ENCODE peak calls at places on chromosome 15, in seven cellular contexts. C is SW480; V is BJ; L is GM12864; T is stimulated activated CD4-positive, alpha-beta T cell treated with anti-CD3 and anti-CD28 coated beads, Interleukin-4, amount 100 ng/mL, for 48 hours; U is fibroblast of lung; P is adrenal gland. D is an unnamed sample.

GRCh38 chr15:40093224-40093842 is 15.3 kb downstream of the BMF start:
- DNase-seq in C (no peak), V (no peak), L (no peak), T (no peak), U (peak; percentile 36), P (peak; percentile 63), D (no peak)

GRCh38 chr15:65611888-65612615 is 1.1 kb upstream of the INTS14 start:
- DNase-seq in C (no peak), V (no peak), L (no peak), T (no peak), U (no peak), P (no peak), D (no peak)

GRCh38 chr15:90552162-90552928 is 22.6 kb downstream of the CRTC3 start:
- DNase-seq in C (no peak), V (peak; percentile 90), L (no peak), T (no peak), U (peak; percentile 80), P (no peak), D (no peak)

GRCh38 chr15:99507732-99508571 is 57.8 kb upstream of the MEF2A start:
- DNase-seq in C (no peak), V (no peak), L (peak; percentile 75), T (no peak), U (peak; percentile 86), P (peak; percentile 74), D (no peak)

GRCh38 chr15:71151061-71151460 is 35.8 kb downstream of the THSD4 start:
- DNase-seq in C (no peak), V (peak; percentile 22), L (no peak), T (no peak), U (no peak), P (no peak), D (no peak)

GRCh38 chr15:92901053-92901761 is 1.1 kb downstream of the CHD2 start:
- DNase-seq in C (peak; percentile 46), V (no peak), L (no peak), T (no peak), U (peak; percentile 49), P (no peak), D (no peak)

GRCh38 chr15:58752716-58753115 is 3.2 kb upstream of the ADAM10 start:
- DNase-seq in C (no peak), V (no peak), L (no peak), T (no peak), U (no peak), P (no peak), D (no peak)

GRCh38 chr15:98799461-98799971 is 151.2 kb downstream of the IGF1R start:
- DNase-seq in C (peak; percentile 58), V (no peak), L (no peak), T (no peak), U (no peak), P (no peak), D (no peak)

GRCh38 chr15:37072181-37072580 is 28.2 kb downstream of the MEIS2 start:
- DNase-seq in C (no peak), V (no peak), L (no peak), T (no peak), U (peak; percentile 20), P (no peak), D (no peak)

GRCh38 chr15:66955871-66956585 is 109.4 kb upstream of the SMAD3 start:
- DNase-seq in C (peak; percentile 58), V (no peak), L (no peak), T (no peak), U (no peak), P (peak; percentile 2), D (no peak)

GRCh38 chr15:78695849-78696248 is 54.8 kb upstream of the CHRNB4 start:
- DNase-seq in C (no peak), V (no peak), L (no peak), T (no peak), U (no peak), P (peak; percentile 78), D (no peak)

GRCh38 chr15:65910341-65910740 is 41.0 kb downstream of the RAB11A start:
- DNase-seq in C (no peak), V (no peak), L (no peak), T (no peak), U (no peak), P (peak; percentile 46), D (no peak)

GRCh38 chr15:99029358-99029871 is 21.8 kb upstream of the PGPEP1L start:
- DNase-seq in C (peak; percentile 25), V (no peak), L (no peak), T (no peak), U (no peak), P (no peak), D (no peak)

GRCh38 chr15:52392008-52392687 is 96.5 kb upstream of the MYO5C start:
- DNase-seq in C (no peak), V (peak; percentile 30), L (no peak), T (no peak), U (no peak), P (no peak), D (no peak)

GRCh38 chr15:80970018-80970657 is 19.5 kb downstream of the MESD start:
- DNase-seq in C (peak; percentile 61), V (no peak), L (no peak), T (peak; percentile 51), U (peak; percentile 70), P (peak; percentile 81), D (no peak)

GRCh38 chr15:20106026-20106425 is 435.6 kb downstream of the GOLGA6L6 start:
- DNase-seq in C (peak; percentile 0), V (no peak), L (no peak), T (no peak), U (no peak), P (peak; percentile 50), D (no peak)

GRCh38 chr15:45225506-45226273 is 26.3 kb upstream of the SLC28A2 start:
- DNase-seq in C (no peak), V (no peak), L (no peak), T (no peak), U (no peak), P (no peak), D (no peak)

GRCh38 chr15:73927476-73928240 is 1.4 kb downstream of the LOXL1 start:
- DNase-seq in C (peak; percentile 68), V (no peak), L (no peak), T (peak; percentile 68), U (peak; percentile 48), P (no peak), D (no peak)

GRCh38 chr15:29226431-29227216 is 43.0 kb downstream of the NSMCE3 start:
- DNase-seq in C (no peak), V (no peak), L (no peak), T (no peak), U (no peak), P (peak; percentile 83), D (no peak)

GRCh38 chr15:41564286-41564959 is 5.4 kb downstream of the TYRO3 start:
- DNase-seq in C (no peak), V (no peak), L (no peak), T (no peak), U (peak; percentile 25), P (peak; percentile 65), D (no peak)

GRCh38 chr15:55741592-55742497 is 1.1 kb downstream of the PRTG start:
- DNase-seq in C (no peak), V (no peak), L (no peak), T (no peak), U (no peak), P (peak; percentile 53), D (no peak)

GRCh38 chr15:41254560-41254959 is 23.5 kb downstream of the CHP1 start:
- DNase-seq in C (no peak), V (no peak), L (no peak), T (no peak), U (no peak), P (no peak), D (no peak)

GRCh38 chr15:62431806-62432205 is 266.7 kb upstream of the C2CD4B start:
- DNase-seq in C (no peak), V (no peak), L (no peak), T (no peak), U (no peak), P (no peak), D (no peak)

GRCh38 chr15:34609658-34610057 is 26.2 kb upstream of the GOLGA8B start:
- DNase-seq in C (no peak), V (no peak), L (peak; percentile 18), T (no peak), U (no peak), P (no peak), D (peak; percentile 15)

GRCh38 chr15:61623746-61624145 is 394.6 kb upstream of the RORA start:
- DNase-seq in C (no peak), V (no peak), L (no peak), T (no peak), U (no peak), P (no peak), D (no peak)

GRCh38 chr15:76286231-76286879 is 24.9 kb downstream of the ETFA start:
- DNase-seq in C (peak; percentile 7), V (no peak), L (peak; percentile 27), T (no peak), U (peak; percentile 20), P (no peak), D (peak; percentile 28)

GRCh38 chr15:101458908-101459578 is 30.5 kb downstream of the PCSK6 start:
- DNase-seq in C (no peak), V (no peak), L (no peak), T (no peak), U (no peak), P (no peak), D (no peak)

GRCh38 chr15:36808401-36809160 is 229.2 kb downstream of the CDIN1 start:
- DNase-seq in C (no peak), V (no peak), L (no peak), T (no peak), U (no peak), P (peak; percentile 59), D (no peak)

D was measured in GM12878.